ENCODE peak calls at places on chromosomes 3 and 15, in ten cellular contexts. R is fibroblast of lung; D is Caco-2; L is heart left ventricle; M is progenitor cell of endocrine pancreas; H is stimulated activated CD8-positive, alpha-beta memory T cell treated with anti-CD3 and anti-CD28 coated beads, Interleukin-15, amount 100 ng/mL, for 24 hours; E is effector CD4-positive, alpha-beta T cell; O is ovary; K is RWPE1; T is HT-29. P is an unnamed sample.

GRCh38 chr3:147554332-147554731 is 145.2 kb downstream of the ZIC1 start:
- DNase-seq in R (no peak), D (no peak), L (no peak), M (no peak), H (no peak), E (no peak), O (no peak), K (no peak), T (no peak), P (no peak)

GRCh38 chr3:143263844-143264243 is 144.3 kb downstream of the CHST2 start:
- DNase-seq in R (no peak), D (no peak), L (no peak), M (no peak), H (no peak), E (no peak), O (no peak), K (no peak), T (no peak), P (no peak)

GRCh38 chr3:123317716-123318115 is 116.0 kb downstream of the SEC22A start:
- DNase-seq in R (no peak), D (no peak), L (no peak), M (no peak), H (no peak), E (no peak), O (no peak), K (no peak), T (no peak), P (no peak)

GRCh38 chr3:25047058-25047457 is 381.0 kb upstream of the RARB start:
- DNase-seq in R (peak; percentile 19), D (no peak), L (peak; percentile 27), M (no peak), H (no peak), E (no peak), O (no peak), K (no peak), T (no peak), P (no peak)

GRCh38 chr15:67967871-67968423 is 86.2 kb upstream of the PIAS1 start:
- DNase-seq in R (peak; percentile 71), D (peak; percentile 82), L (peak; percentile 84), M (peak; percentile 52), H (no peak), E (no peak), O (peak; percentile 83), K (peak; percentile 26), T (peak; percentile 76), P (no peak)

GRCh38 chr15:41917767-41918430 is 24.0 kb upstream of the SPTBN5 start:
- DNase-seq in R (peak; percentile 87), D (no peak), L (peak; percentile 68), M (no peak), H (no peak), E (no peak), O (no peak), K (peak; percentile 71), T (peak; percentile 80), P (no peak)

GRCh38 chr3:148079370-148079769 is 618.3 kb upstream of the AGTR1 start:
- DNase-seq in R (peak; percentile 9), D (no peak), L (no peak), M (no peak), H (no peak), E (no peak), O (no peak), K (no peak), T (no peak), P (no peak)

GRCh38 chr3:47932431-47932830 is 83.8 kb downstream of the MAP4 start:
- DNase-seq in R (peak; percentile 58), D (no peak), L (no peak), M (no peak), H (no peak), E (no peak), O (no peak), K (no peak), T (no peak), P (no peak)

GRCh38 chr15:71079208-71080044 is 35.8 kb upstream of the THSD4 start:
- DNase-seq in R (peak; percentile 92), D (no peak), L (peak; percentile 40), M (no peak), H (no peak), E (no peak), O (no peak), K (peak; percentile 42), T (peak; percentile 97), P (no peak)

GRCh38 chr15:78570710-78571109 is 5.4 kb downstream of the CHRNA5 start:
- DNase-seq in R (no peak), D (no peak), L (no peak), M (no peak), H (no peak), E (no peak), O (no peak), K (no peak), T (no peak), P (no peak)

GRCh38 chr3:111619833-111620232 is 24.7 kb upstream of the ZBED2 start:
- DNase-seq in R (peak; percentile 70), D (no peak), L (no peak), M (no peak), H (no peak), E (no peak), O (no peak), K (peak; percentile 57), T (no peak), P (no peak)

GRCh38 chr3:126659915-126660886 is 5.3 kb upstream of the TXNRD3 start:
- DNase-seq in R (no peak), D (peak; percentile 26), L (no peak), M (no peak), H (no peak), E (no peak), O (no peak), K (no peak), T (peak; percentile 53), P (peak; percentile 50)

GRCh38 chr15:51755790-51756189 is 4.4 kb downstream of the TMOD2 start:
- DNase-seq in R (no peak), D (no peak), L (no peak), M (no peak), H (no peak), E (no peak), O (no peak), K (no peak), T (no peak), P (no peak)

GRCh38 chr3:196740476-196741400 is 1.1 kb downstream of the PAK2 start:
- DNase-seq in R (peak; percentile 54), D (no peak), L (peak; percentile 35), M (no peak), H (no peak), E (peak; percentile 9), O (peak; percentile 18), K (peak; percentile 25), T (peak; percentile 71), P (peak; percentile 20)

GRCh38 chr3:151351216-151351615 is 21.9 kb upstream of the P2RY13 start:
- DNase-seq in R (no peak), D (no peak), L (no peak), M (no peak), H (no peak), E (no peak), O (no peak), K (no peak), T (no peak), P (no peak)

GRCh38 chr3:10173095-10173925 is 8.6 kb downstream of the IRAK2 start:
- DNase-seq in R (peak; percentile 74), D (no peak), L (no peak), M (no peak), H (no peak), E (no peak), O (no peak), K (no peak), T (no peak), P (no peak)

GRCh38 chr3:138898301-138898700 is 48.6 kb downstream of the FOXL2 start:
- DNase-seq in R (peak; percentile 86), D (no peak), L (no peak), M (no peak), H (no peak), E (no peak), O (no peak), K (no peak), T (no peak), P (no peak)

GRCh38 chr3:57335273-57335938 is 42.9 kb upstream of the ASB14 start:
- DNase-seq in R (no peak), D (no peak), L (no peak), M (no peak), H (no peak), E (no peak), O (no peak), K (no peak), T (no peak), P (no peak)

GRCh38 chr3:86547697-86548096 is 443.3 kb downstream of the VGLL3 start:
- DNase-seq in R (no peak), D (no peak), L (no peak), M (no peak), H (no peak), E (no peak), O (no peak), K (no peak), T (no peak), P (no peak)

GRCh38 chr15:58299311-58299850 is 132.4 kb upstream of the LIPC start:
- DNase-seq in R (peak; percentile 88), D (no peak), L (no peak), M (no peak), H (no peak), E (no peak), O (no peak), K (no peak), T (no peak), P (no peak)

GRCh38 chr15:40495516-40495915 is 24.7 kb downstream of the CHST14 start:
- DNase-seq in R (no peak), D (no peak), L (no peak), M (no peak), H (no peak), E (no peak), O (no peak), K (no peak), T (no peak), P (no peak)

GRCh38 chr3:189898559-189899153 is 222.0 kb downstream of the P3H2 start:
- DNase-seq in R (no peak), D (no peak), L (no peak), M (no peak), H (no peak), E (no peak), O (no peak), K (no peak), T (no peak), P (no peak)

GRCh38 chr3:171788546-171789351 is 21.5 kb downstream of the PLD1 start:
- DNase-seq in R (peak; percentile 95), D (peak; percentile 14), L (no peak), M (no peak), H (no peak), E (no peak), O (no peak), K (peak; percentile 56), T (peak; percentile 60), P (no peak)

GRCh38 chr15:66803182-66803729 is 101.2 kb downstream of the SMAD6 start:
- DNase-seq in R (peak; percentile 99), D (peak; percentile 88), L (peak; percentile 92), M (peak; percentile 79), H (no peak), E (no peak), O (peak; percentile 94), K (peak; percentile 96), T (peak; percentile 98), P (peak; percentile 89)